ENCODE peak calls at places on chromosomes 2 and 18, in six cellular contexts. M, Q, I, X, S and U are unnamed samples. For H3K4me1 and H3K9me3, the result is how much of the 10 kb centered on the place peaks cover.

GRCh38 chr2:19488009-19488691 is 129.7 kb upstream of the OSR1 start:
- DNase-seq in X (no peak), Q (peak), S (peak), I (peak), M (no peak), U (peak)

GRCh38 chr2:212727751-212728150 is 189.1 kb upstream of the ERBB4 start:
- DNase-seq in M (no peak), I (peak), S (no peak), Q (no peak), X (no peak), U (no peak)

GRCh38 chr2:11562011-11562410 is 28.2 kb downstream of the GREB1 start:
- DNase-seq in M (no peak), I (no peak), X (no peak), S (no peak), Q (no peak), U (no peak)

GRCh38 chr2:16135913-16136310 is 195.6 kb downstream of the MYCN start:
- DNase-seq in M (no peak), S (no peak), X (peak), I (no peak), Q (no peak), U (no peak)

GRCh38 chr2:134792147-134792546 is 46.3 kb upstream of the ACMSD start:
- DNase-seq in M (no peak), Q (no peak), X (no peak), S (no peak), I (no peak), U (no peak)

GRCh38 chr2:191321861-191322662 is 76.9 kb downstream of the MYO1B start:
- DNase-seq in X (no peak), S (peak), I (peak), Q (no peak), M (peak), U (peak)

GRCh38 chr2:177474301-177474700 is 81.7 kb downstream of the AGPS start:
- DNase-seq in M (no peak), Q (no peak), I (no peak), X (no peak), S (no peak), U (no peak)

GRCh38 chr2:162934191-162934590 is 95.6 kb upstream of the KCNH7 start:
- DNase-seq in I (no peak), Q (no peak), X (no peak), S (no peak), M (no peak), U (no peak)

GRCh38 chr2:7567646-7568045 is 650.4 kb downstream of the RNF144A start:
- DNase-seq in I (no peak), S (no peak), X (no peak), Q (no peak), M (no peak), U (peak)

GRCh38 chr18:24669502-24669901 is 209.1 kb downstream of the HRH4 start:
- DNase-seq in Q (no peak), I (no peak), S (no peak), M (no peak), X (no peak), U (no peak)

GRCh38 chr18:46497129-46497528 is 159.9 kb downstream of the LOXHD1 start:
- DNase-seq in X (no peak), S (no peak), Q (peak), I (peak), M (no peak), U (peak)

GRCh38 chr2:199163901-199164300 is 293.8 kb downstream of the SATB2 start:
- DNase-seq in S (no peak), X (no peak), M (no peak), Q (no peak), I (no peak), U (no peak)

GRCh38 chr2:137928547-137929503 is 35.4 kb upstream of the HNMT start:
- DNase-seq in S (peak), I (peak), Q (no peak), X (no peak), M (peak), U (peak)

GRCh38 chr2:241929551-241930490 is 60.3 kb downstream of the RTP5 start:
- DNase-seq in Q (no peak), X (peak), S (no peak), M (no peak), I (no peak), U (no peak)

GRCh38 chr2:126655066-126655465 is 892 bp upstream of the GYPC start:
- DNase-seq in M (peak), I (peak), Q (no peak), X (no peak), S (peak), U (no peak)

GRCh38 chr2:222722327-222722946 is 51.0 kb downstream of the MOGAT1 start:
- DNase-seq in I (peak), S (peak), M (no peak), Q (peak), X (no peak), U (peak)

GRCh38 chr2:124763611-124764010 is 738.5 kb downstream of the CNTNAP5 start:
- DNase-seq in S (no peak), Q (no peak), X (no peak), I (no peak), M (no peak), U (no peak)

GRCh38 chr2:102050854-102051391 is 59.2 kb downstream of the IL1R2 start:
- DNase-seq in S (peak), M (no peak), X (peak), I (peak), Q (peak), U (peak)

GRCh38 chr2:73232471-73233153 is 427 bp downstream of the PRADC1 start:
- DNase-seq in M (peak), S (no peak), Q (no peak), X (no peak), I (peak), U (no peak)

GRCh38 chr18:34514238-34514637 is 195.9 kb upstream of the DTNA start:
- DNase-seq in M (no peak), Q (no peak), X (no peak), I (peak), S (no peak), U (no peak)

GRCh38 chr2:217826505-217826904 is 176.3 kb downstream of the TNS1 start:
- DNase-seq in S (no peak), M (no peak), I (peak), X (no peak), Q (no peak), U (no peak)

GRCh38 chr2:168196764-168197180 is 50.6 kb downstream of the STK39 start:
- DNase-seq in I (no peak), Q (no peak), S (no peak), X (no peak), M (no peak), U (no peak)

GRCh38 chr2:46967990-46968647 is 52.5 kb upstream of the MCFD2 start:
- DNase-seq in I (peak), X (peak), S (peak), Q (peak), M (no peak), U (peak)

GRCh38 chr2:38778686-38779082 is 674 bp downstream of the GEMIN6 start:
- DNase-seq in S (no peak), X (no peak), M (peak), Q (no peak), I (no peak), U (no peak)

GRCh38 chr18:55084546-55084945 is 125.3 kb upstream of the CCDC68 start:
- DNase-seq in S (no peak), X (no peak), M (no peak), Q (no peak), I (no peak), U (no peak)
- H3K4me1 ChIP-seq in S (under half), X (under half), M (under half), Q (under half), I (under half), U (under half)

DNA sequence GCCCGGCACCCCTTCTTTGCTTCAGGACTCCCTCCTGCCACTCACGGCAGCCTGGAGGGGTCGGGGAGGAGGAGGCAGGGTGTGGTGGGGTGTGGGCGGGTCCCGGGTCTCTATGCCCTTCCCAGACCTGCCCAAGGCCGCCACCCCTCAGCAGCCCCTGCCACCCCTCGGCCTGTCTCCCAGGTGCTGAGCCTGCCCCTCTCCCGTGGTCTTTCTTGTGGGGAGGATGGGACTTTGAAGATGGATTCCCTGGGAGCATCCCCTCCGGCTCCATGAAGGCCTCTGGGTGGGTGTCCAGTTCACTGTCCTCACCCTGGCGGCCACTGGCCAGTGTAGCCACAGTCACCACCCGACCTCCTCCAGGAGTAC is 23.2 kb downstream of the KCNIP3 start:
- DNase-seq in Q (no peak), X (no peak), I (no peak), M (no peak), S (no peak), U (no peak)
- H3K9me3 ChIP-seq in Q (under half), X (under half), I (under half), M (under half), S (under half), U (under half)

GRCh38 chr2:202267495-202267894 is 1.9 kb downstream of the NOP58 start:
- DNase-seq in S (no peak), I (peak), X (no peak), M (peak), Q (peak), U (no peak)

GRCh38 chr2:202265467-202266277 is at the start of gene NOP58:
- DNase-seq in M (peak), S (peak), Q (peak), X (peak), I (peak), U (peak)

GRCh38 chr2:202269585-202269984 is 4.0 kb downstream of the NOP58 start:
- DNase-seq in M (peak), I (peak), X (peak), Q (no peak), S (no peak), U (no peak)

DNA sequence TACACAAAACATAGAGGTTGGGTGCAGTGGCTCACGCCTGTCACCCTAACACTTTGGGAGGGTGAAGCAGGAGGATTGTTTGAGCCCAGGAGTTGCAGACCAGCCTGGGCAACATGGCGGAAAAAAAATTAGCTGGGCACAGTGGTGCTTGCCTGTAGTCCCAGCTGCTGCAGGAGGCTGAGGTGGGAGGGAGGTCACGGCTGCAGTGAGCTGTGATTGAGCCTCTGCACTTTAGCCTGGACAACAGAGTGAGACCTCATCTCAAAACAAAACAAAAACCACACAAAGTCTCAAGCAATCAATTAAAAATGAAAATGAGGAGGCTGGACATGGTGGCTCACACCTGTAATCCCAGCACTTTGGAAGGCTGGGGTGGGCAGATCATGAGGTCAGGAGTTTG is 4.9 kb downstream of the NOP58 start:
- DNase-seq in I (no peak), M (no peak), X (peak), Q (no peak), S (no peak), U (no peak)
- H3K4me1 ChIP-seq in I (under half), M (under half), X (under half), Q (under half), S (under half), U (under half)

GRCh38 chr2:2831656-2832055 is 500.6 kb upstream of the MYT1L start:
- DNase-seq in Q (no peak), M (peak), X (peak), I (no peak), S (no peak), U (peak)
- H3K9me3 ChIP-seq in Q (under half), M (under half), X (under half), I (under half), S (half or more), U (under half)

GRCh38 chr2:230414302-230414701 is 1.7 kb upstream of the SP100 start:
- DNase-seq in S (no peak), M (no peak), Q (no peak), X (no peak), I (no peak), U (no peak)
- H3K4me1 ChIP-seq in S (under half), M (under half), Q (under half), X (under half), I (under half), U (under half)

GRCh38 chr2:196944570-196944969 is 18.1 kb upstream of the PGAP1 start:
- DNase-seq in X (no peak), Q (no peak), I (no peak), M (no peak), S (no peak), U (no peak)
- H3K9me3 ChIP-seq in X (under half), Q (under half), I (under half), M (under half), S (under half), U (under half)

GRCh38 chr2:214985619-214986018 is 152.8 kb downstream of the ABCA12 start:
- DNase-seq in Q (no peak), S (no peak), M (no peak), I (no peak), X (no peak), U (no peak)

GRCh38 chr2:214987261-214987660 is 151.2 kb downstream of the ABCA12 start:
- DNase-seq in I (peak), S (no peak), Q (no peak), X (no peak), M (no peak), U (no peak)

GRCh38 chr2:214989187-214989586 is 149.2 kb downstream of the ABCA12 start:
- DNase-seq in X (no peak), I (no peak), M (no peak), Q (no peak), S (no peak), U (no peak)
- H3K4me1 ChIP-seq in X (under half), I (under half), M (under half), Q (under half), S (under half), U (under half)

GRCh38 chr18:44744206-44745180 is 63.8 kb downstream of the SETBP1 start:
- DNase-seq in Q (no peak), X (peak), I (no peak), M (peak), S (no peak), U (no peak)
- H3K9me3 ChIP-seq in Q (under half), X (under half), I (under half), M (under half), S (under half), U (under half)

DNA sequence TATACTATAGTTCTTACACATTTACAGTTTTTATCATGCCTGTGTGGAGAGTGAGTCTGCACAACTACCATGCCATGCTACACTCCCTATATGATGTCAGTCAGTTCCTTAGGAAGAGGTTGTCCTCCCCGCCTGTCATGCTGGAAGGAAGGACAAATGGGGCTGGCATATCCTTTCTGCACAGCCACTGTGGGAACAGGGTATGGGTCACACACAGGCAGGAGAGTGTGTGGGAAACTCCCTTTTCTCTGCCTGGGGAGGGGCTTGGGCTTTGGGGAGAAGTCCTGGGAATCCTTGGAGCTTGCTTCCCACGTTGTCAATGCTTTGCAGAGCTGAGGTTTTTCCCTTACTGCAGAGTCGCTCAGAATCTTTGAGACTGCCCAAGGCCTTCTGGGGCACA is 232.1 kb downstream of the PRKCE start:
- DNase-seq in Q (no peak), M (no peak), S (no peak), X (no peak), I (no peak), U (no peak)
- H3K4me1 ChIP-seq in Q (under half), M (half or more), S (under half), X (under half), I (under half), U (half or more)